ENCODE peak calls at places on chromosome 2, in nine cellular contexts. N, B, T, W, I, F, O, H and K are unnamed samples.

GRCh38 chr2:126657146-126657635 is 1.2 kb downstream of the GYPC start:
- DNase-seq in N (peak; percentile 88), B (peak; percentile 95), T (peak; percentile 43), W (no peak), I (no peak), F (peak; percentile 42), O (no peak), H (peak; percentile 95), K (no peak)

GRCh38 chr2:36964496-36965058 is 1.8 kb downstream of the STRN start:
- DNase-seq in N (no peak), B (no peak), T (no peak), W (no peak), I (no peak), F (no peak), O (no peak), H (no peak), K (no peak)

GRCh38 chr2:44801289-44801675 is 140.2 kb upstream of the SIX3 start:
- DNase-seq in N (no peak), B (no peak), T (no peak), W (no peak), I (no peak), F (no peak), O (no peak), H (no peak), K (no peak)

GRCh38 chr2:54984476-54984875 is 65.8 kb downstream of the RTN4 start:
- DNase-seq in N (no peak), B (peak; percentile 28), T (no peak), W (no peak), I (no peak), F (no peak), O (no peak), H (peak; percentile 26), K (no peak)

GRCh38 chr2:165700511-165700910 is 93.5 kb downstream of the GALNT3 start:
- DNase-seq in N (no peak), B (no peak), T (peak; percentile 13), W (no peak), I (no peak), F (no peak), O (no peak), H (no peak), K (no peak)

GRCh38 chr2:168928113-168928823 is 27.2 kb downstream of the G6PC2 start:
- DNase-seq in N (no peak), B (no peak), T (no peak), W (no peak), I (no peak), F (no peak), O (no peak), H (no peak), K (no peak)

GRCh38 chr2:106596844-106597243 is 109.7 kb downstream of the CD8B2 start:
- DNase-seq in N (no peak), B (no peak), T (no peak), W (no peak), I (no peak), F (no peak), O (no peak), H (no peak), K (no peak)

GRCh38 chr2:238336151-238336550 is 15.8 kb downstream of the TRAF3IP1 start:
- DNase-seq in N (no peak), B (no peak), T (no peak), W (no peak), I (no peak), F (no peak), O (no peak), H (no peak), K (no peak)

GRCh38 chr2:144412727-144413126 is 107.2 kb downstream of the ZEB2 start:
- DNase-seq in N (no peak), B (no peak), T (no peak), W (no peak), I (no peak), F (no peak), O (no peak), H (no peak), K (no peak)

GRCh38 chr2:102029952-102030351 is 38.2 kb downstream of the IL1R2 start:
- DNase-seq in N (no peak), B (no peak), T (no peak), W (no peak), I (no peak), F (no peak), O (no peak), H (no peak), K (no peak)

GRCh38 chr2:104597942-104598341 is 256.0 kb upstream of the POU3F3 start:
- DNase-seq in N (no peak), B (no peak), T (no peak), W (no peak), I (no peak), F (no peak), O (no peak), H (no peak), K (no peak)

GRCh38 chr2:64362562-64363026 is 91.4 kb upstream of the LGALSL start:
- DNase-seq in N (no peak), B (no peak), T (no peak), W (no peak), I (no peak), F (peak; percentile 52), O (no peak), H (no peak), K (no peak)

GRCh38 chr2:173553589-173553988 is 198.9 kb downstream of the CDCA7 start:
- DNase-seq in N (no peak), B (peak; percentile 42), T (no peak), W (no peak), I (no peak), F (peak; percentile 70), O (no peak), H (no peak), K (no peak)

GRCh38 chr2:9382604-9383235 is 40.6 kb downstream of the ITGB1BP1 start:
- DNase-seq in N (no peak), B (no peak), T (no peak), W (no peak), I (no peak), F (no peak), O (no peak), H (peak; percentile 81), K (no peak)

GRCh38 chr2:215454519-215454918 is 18.7 kb upstream of the FN1 start:
- DNase-seq in N (no peak), B (peak; percentile 66), T (no peak), W (no peak), I (no peak), F (no peak), O (peak; percentile 18), H (peak; percentile 46), K (peak; percentile 15)

GRCh38 chr2:74226648-74227213 is 28.3 kb downstream of the MTHFD2 start:
- DNase-seq in N (no peak), B (no peak), T (peak; percentile 9), W (no peak), I (no peak), F (no peak), O (no peak), H (no peak), K (no peak)

GRCh38 chr2:239727182-239727775 is 297.9 kb downstream of the NDUFA10 start:
- DNase-seq in N (no peak), B (no peak), T (no peak), W (no peak), I (no peak), F (no peak), O (peak; percentile 72), H (no peak), K (no peak)

GRCh38 chr2:239502430-239503221 is 101.8 kb upstream of the HDAC4 start:
- DNase-seq in N (no peak), B (no peak), T (no peak), W (no peak), I (no peak), F (no peak), O (no peak), H (no peak), K (peak; percentile 41)

GRCh38 chr2:9232886-9233285 is 26.3 kb downstream of the ASAP2 start:
- DNase-seq in N (no peak), B (peak; percentile 71), T (no peak), W (no peak), I (no peak), F (no peak), O (peak; percentile 30), H (peak; percentile 69), K (no peak)

GRCh38 chr2:223725494-223725893 is 111.9 kb downstream of the AP1S3 start:
- DNase-seq in N (peak; percentile 95), B (peak; percentile 97), T (peak; percentile 50), W (no peak), I (peak; percentile 34), F (peak; percentile 33), O (peak; percentile 24), H (peak; percentile 100), K (no peak)

GRCh38 chr2:126793885-126794613 is 104.6 kb upstream of the TEX51 start:
- DNase-seq in N (no peak), B (no peak), T (no peak), W (no peak), I (no peak), F (peak; percentile 10), O (no peak), H (no peak), K (no peak)